ENCODE peak calls at places on chromosome 3, in five cellular contexts. One of them, this sample, is unnamed.

GRCh38 chr3:32296251-32297204 is 58.0 kb downstream of the CMTM8 start:
- DNase-seq in fibroblast of pulmonary artery: peak
- DNase-seq in fibroblast of mammary gland: peak
- DNase-seq in epithelial cell of esophagus: peak
- DNase-seq in fibroblast of lung: peak
- DNase-seq in this sample: no peak

GRCh38 chr3:10466186-10466585 is 39.2 kb downstream of the ATP2B2 start:
- DNase-seq in fibroblast of pulmonary artery: no peak
- DNase-seq in fibroblast of mammary gland: no peak
- DNase-seq in epithelial cell of esophagus: peak
- DNase-seq in fibroblast of lung: no peak
- DNase-seq in this sample: no peak

GRCh38 chr3:188476930-188477329 is 323.0 kb downstream of the LPP start:
- DNase-seq in fibroblast of pulmonary artery: peak
- DNase-seq in fibroblast of mammary gland: no peak
- DNase-seq in epithelial cell of esophagus: no peak
- DNase-seq in fibroblast of lung: no peak
- DNase-seq in this sample: no peak

GRCh38 chr3:79039192-79039591 is 728.6 kb downstream of the ROBO1 start:
- DNase-seq in fibroblast of pulmonary artery: peak
- DNase-seq in fibroblast of mammary gland: peak
- DNase-seq in epithelial cell of esophagus: peak
- DNase-seq in fibroblast of lung: peak
- DNase-seq in this sample: no peak

GRCh38 chr3:105145516-105145915 is 221.2 kb upstream of the ALCAM start:
- DNase-seq in fibroblast of pulmonary artery: no peak
- DNase-seq in fibroblast of mammary gland: no peak
- DNase-seq in epithelial cell of esophagus: no peak
- DNase-seq in fibroblast of lung: no peak
- DNase-seq in this sample: no peak

GRCh38 chr3:161854232-161854771 is 357.7 kb downstream of the OTOL1 start:
- DNase-seq in fibroblast of pulmonary artery: peak
- DNase-seq in fibroblast of mammary gland: peak
- DNase-seq in epithelial cell of esophagus: peak
- DNase-seq in fibroblast of lung: peak
- DNase-seq in this sample: peak

GRCh38 chr3:46615976-46616375 is 3.7 kb downstream of the FAM240A start:
- DNase-seq in fibroblast of pulmonary artery: no peak
- DNase-seq in fibroblast of mammary gland: no peak
- DNase-seq in epithelial cell of esophagus: no peak
- DNase-seq in fibroblast of lung: no peak
- DNase-seq in this sample: no peak

GRCh38 chr3:60708191-60708975 is 542.9 kb downstream of the FHIT start:
- DNase-seq in fibroblast of pulmonary artery: peak
- DNase-seq in fibroblast of mammary gland: peak
- DNase-seq in epithelial cell of esophagus: peak
- DNase-seq in fibroblast of lung: peak
- DNase-seq in this sample: peak

GRCh38 chr3:101984356-101984755 is 135.0 kb downstream of the NFKBIZ start:
- DNase-seq in fibroblast of pulmonary artery: no peak
- DNase-seq in fibroblast of mammary gland: no peak
- DNase-seq in epithelial cell of esophagus: peak
- DNase-seq in fibroblast of lung: no peak
- DNase-seq in this sample: no peak

GRCh38 chr3:142935963-142936362 is 27.5 kb downstream of the PAQR9 start:
- DNase-seq in fibroblast of pulmonary artery: no peak
- DNase-seq in fibroblast of mammary gland: no peak
- DNase-seq in epithelial cell of esophagus: no peak
- DNase-seq in fibroblast of lung: no peak
- DNase-seq in this sample: no peak

GRCh38 chr3:194387276-194387675 is 11.8 kb downstream of the GP5 start:
- DNase-seq in fibroblast of pulmonary artery: no peak
- DNase-seq in fibroblast of mammary gland: no peak
- DNase-seq in epithelial cell of esophagus: no peak
- DNase-seq in fibroblast of lung: no peak
- DNase-seq in this sample: no peak

GRCh38 chr3:125143982-125144652 is 68.4 kb downstream of the SLC12A8 start:
- DNase-seq in fibroblast of pulmonary artery: peak
- DNase-seq in fibroblast of mammary gland: no peak
- DNase-seq in epithelial cell of esophagus: no peak
- DNase-seq in fibroblast of lung: peak
- DNase-seq in this sample: no peak

GRCh38 chr3:3088066-3088465 is 22.1 kb downstream of the IL5RA start:
- DNase-seq in fibroblast of pulmonary artery: no peak
- DNase-seq in fibroblast of mammary gland: no peak
- DNase-seq in epithelial cell of esophagus: no peak
- DNase-seq in fibroblast of lung: no peak
- DNase-seq in this sample: no peak

GRCh38 chr3:151579571-151580270 is 118.9 kb upstream of the IGSF10 start:
- DNase-seq in fibroblast of pulmonary artery: peak
- DNase-seq in fibroblast of mammary gland: peak
- DNase-seq in epithelial cell of esophagus: no peak
- DNase-seq in fibroblast of lung: peak
- DNase-seq in this sample: no peak

GRCh38 chr3:95154775-95155174 is 1091.9 kb downstream of the NSUN3 start:
- DNase-seq in fibroblast of pulmonary artery: peak
- DNase-seq in fibroblast of mammary gland: peak
- DNase-seq in epithelial cell of esophagus: peak
- DNase-seq in fibroblast of lung: peak
- DNase-seq in this sample: no peak

GRCh38 chr3:36032180-36032895 is 348.0 kb upstream of the STAC start:
- DNase-seq in fibroblast of pulmonary artery: no peak
- DNase-seq in fibroblast of mammary gland: no peak
- DNase-seq in epithelial cell of esophagus: no peak
- DNase-seq in fibroblast of lung: no peak
- DNase-seq in this sample: no peak

GRCh38 chr3:179071161-179071568 is 444 bp downstream of the ZMAT3 start:
- DNase-seq in fibroblast of pulmonary artery: peak
- DNase-seq in fibroblast of mammary gland: peak
- DNase-seq in epithelial cell of esophagus: peak
- DNase-seq in fibroblast of lung: peak
- DNase-seq in this sample: no peak

GRCh38 chr3:147120029-147120428 is 286.3 kb downstream of the ZIC4 start:
- DNase-seq in fibroblast of pulmonary artery: peak
- DNase-seq in fibroblast of mammary gland: peak
- DNase-seq in epithelial cell of esophagus: peak
- DNase-seq in fibroblast of lung: peak
- DNase-seq in this sample: no peak

GRCh38 chr3:54123538-54124196 is 1.3 kb downstream of the CACNA2D3 start:
- DNase-seq in fibroblast of pulmonary artery: peak
- DNase-seq in fibroblast of mammary gland: no peak
- DNase-seq in epithelial cell of esophagus: no peak
- DNase-seq in fibroblast of lung: no peak
- DNase-seq in this sample: no peak

GRCh38 chr3:138396752-138397410 is 37.5 kb upstream of the ESYT3 start:
- DNase-seq in fibroblast of pulmonary artery: no peak
- DNase-seq in fibroblast of mammary gland: no peak
- DNase-seq in epithelial cell of esophagus: no peak
- DNase-seq in fibroblast of lung: no peak
- DNase-seq in this sample: no peak

GRCh38 chr3:143707848-143708247 is 140.4 kb downstream of the SLC9A9 start:
- DNase-seq in fibroblast of pulmonary artery: peak
- DNase-seq in fibroblast of mammary gland: peak
- DNase-seq in epithelial cell of esophagus: no peak
- DNase-seq in fibroblast of lung: no peak
- DNase-seq in this sample: no peak

GRCh38 chr3:130468311-130468710 is 48.7 kb upstream of the COL6A6 start:
- DNase-seq in fibroblast of pulmonary artery: no peak
- DNase-seq in fibroblast of mammary gland: no peak
- DNase-seq in epithelial cell of esophagus: no peak
- DNase-seq in fibroblast of lung: no peak
- DNase-seq in this sample: no peak

GRCh38 chr3:100913870-100914654 is 79.2 kb downstream of the ABI3BP start:
- DNase-seq in fibroblast of pulmonary artery: peak
- DNase-seq in fibroblast of mammary gland: peak
- DNase-seq in epithelial cell of esophagus: no peak
- DNase-seq in fibroblast of lung: no peak
- DNase-seq in this sample: peak

GRCh38 chr3:10993729-10994065 is 1.1 kb downstream of the SLC6A1 start:
- DNase-seq in fibroblast of pulmonary artery: no peak
- DNase-seq in fibroblast of mammary gland: no peak
- DNase-seq in epithelial cell of esophagus: no peak
- DNase-seq in fibroblast of lung: no peak
- DNase-seq in this sample: no peak

GRCh38 chr3:57127849-57128566 is 37.1 kb downstream of the IL17RD start:
- DNase-seq in fibroblast of pulmonary artery: peak
- DNase-seq in fibroblast of mammary gland: peak
- DNase-seq in epithelial cell of esophagus: no peak
- DNase-seq in fibroblast of lung: no peak
- DNase-seq in this sample: peak

GRCh38 chr3:52743152-52743551 is 27.6 kb downstream of the NEK4 start:
- DNase-seq in fibroblast of pulmonary artery: no peak
- DNase-seq in fibroblast of mammary gland: no peak
- DNase-seq in epithelial cell of esophagus: no peak
- DNase-seq in fibroblast of lung: no peak
- DNase-seq in this sample: no peak

GRCh38 chr3:11021611-11022011 is 29.1 kb downstream of the SLC6A1 start:
- DNase-seq in fibroblast of pulmonary artery: no peak
- DNase-seq in fibroblast of mammary gland: no peak
- DNase-seq in epithelial cell of esophagus: peak
- DNase-seq in fibroblast of lung: no peak
- DNase-seq in this sample: no peak

GRCh38 chr3:44942202-44942921 is 33.6 kb downstream of the ZDHHC3 start:
- DNase-seq in fibroblast of pulmonary artery: peak
- DNase-seq in fibroblast of mammary gland: peak
- DNase-seq in epithelial cell of esophagus: peak
- DNase-seq in fibroblast of lung: peak
- DNase-seq in this sample: no peak

GRCh38 chr3:171260899-171261298 is 199.3 kb downstream of the TNIK start:
- DNase-seq in fibroblast of pulmonary artery: no peak
- DNase-seq in fibroblast of mammary gland: no peak
- DNase-seq in epithelial cell of esophagus: no peak
- DNase-seq in fibroblast of lung: no peak
- DNase-seq in this sample: no peak

GRCh38 chr3:60514085-60514649 is 737.1 kb downstream of the FHIT start:
- DNase-seq in fibroblast of pulmonary artery: no peak
- DNase-seq in fibroblast of mammary gland: no peak
- DNase-seq in epithelial cell of esophagus: no peak
- DNase-seq in fibroblast of lung: no peak
- DNase-seq in this sample: no peak

GRCh38 chr3:104635872-104636580 is 730.7 kb upstream of the ALCAM start:
- DNase-seq in fibroblast of pulmonary artery: no peak
- DNase-seq in fibroblast of mammary gland: peak
- DNase-seq in epithelial cell of esophagus: no peak
- DNase-seq in fibroblast of lung: no peak
- DNase-seq in this sample: no peak

GRCh38 chr3:84946240-84946639 is 12.5 kb upstream of the CADM2 start:
- DNase-seq in fibroblast of pulmonary artery: no peak
- DNase-seq in fibroblast of mammary gland: no peak
- DNase-seq in epithelial cell of esophagus: peak
- DNase-seq in fibroblast of lung: no peak
- DNase-seq in this sample: no peak

DNA sequence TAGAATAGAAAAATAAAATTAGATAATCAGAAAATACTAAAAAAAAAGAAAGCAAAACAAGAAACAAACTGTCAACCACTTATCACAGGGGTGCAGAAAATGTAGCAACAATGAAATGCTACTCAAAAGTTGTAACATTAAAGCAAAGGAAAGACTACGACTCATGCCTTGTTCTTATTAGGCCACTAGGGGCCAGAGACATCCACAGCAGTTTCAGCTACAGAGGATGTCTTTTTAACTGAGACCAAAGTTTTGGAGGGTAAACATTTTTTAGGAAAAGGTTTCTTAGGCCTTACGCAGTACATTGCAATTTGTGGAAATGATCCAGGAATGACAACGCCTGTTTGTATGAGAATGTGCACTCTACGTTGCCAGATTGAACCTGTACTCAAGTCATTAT is 15.4 kb upstream of the CADM2 start:
- DNase-seq in fibroblast of pulmonary artery: no peak
- DNase-seq in fibroblast of mammary gland: no peak
- DNase-seq in epithelial cell of esophagus: no peak
- DNase-seq in fibroblast of lung: no peak
- DNase-seq in this sample: no peak
- TF ChIP-seq CTCF in fibroblast of pulmonary artery: no peak
- TF ChIP-seq CTCF in fibroblast of mammary gland: no peak
- TF ChIP-seq CTCF in epithelial cell of esophagus: no peak
- TF ChIP-seq CTCF in fibroblast of lung: no peak
- TF ChIP-seq CTCF in this sample: no peak

DNA sequence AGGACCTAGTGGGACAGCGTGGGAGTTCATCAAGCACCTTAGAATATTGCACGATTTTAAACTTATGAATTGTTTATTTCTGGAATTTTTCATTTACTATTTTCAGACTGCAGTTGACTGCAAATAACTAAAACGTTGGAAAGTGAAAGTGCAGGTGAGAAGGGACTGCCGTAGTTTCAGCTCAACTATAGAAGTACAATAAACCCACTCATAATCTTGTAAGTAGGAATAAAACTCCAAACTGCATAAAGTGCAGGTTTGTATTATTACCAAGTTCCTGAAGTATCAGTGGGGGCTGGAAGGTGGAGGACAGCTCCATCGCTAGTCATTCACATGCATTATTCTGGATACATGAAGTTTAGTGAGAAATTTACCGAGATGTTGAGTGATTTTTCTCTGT is 43.4 kb upstream of the PLCL2 start:
- DNase-seq in fibroblast of pulmonary artery: no peak
- DNase-seq in fibroblast of mammary gland: no peak
- DNase-seq in epithelial cell of esophagus: no peak
- DNase-seq in fibroblast of lung: no peak
- DNase-seq in this sample: no peak
- H3K4me3 ChIP-seq in fibroblast of pulmonary artery: no peak
- H3K4me3 ChIP-seq in fibroblast of mammary gland: no peak
- H3K4me3 ChIP-seq in epithelial cell of esophagus: no peak
- H3K4me3 ChIP-seq in fibroblast of lung: no peak
- H3K4me3 ChIP-seq in this sample: no peak

DNA sequence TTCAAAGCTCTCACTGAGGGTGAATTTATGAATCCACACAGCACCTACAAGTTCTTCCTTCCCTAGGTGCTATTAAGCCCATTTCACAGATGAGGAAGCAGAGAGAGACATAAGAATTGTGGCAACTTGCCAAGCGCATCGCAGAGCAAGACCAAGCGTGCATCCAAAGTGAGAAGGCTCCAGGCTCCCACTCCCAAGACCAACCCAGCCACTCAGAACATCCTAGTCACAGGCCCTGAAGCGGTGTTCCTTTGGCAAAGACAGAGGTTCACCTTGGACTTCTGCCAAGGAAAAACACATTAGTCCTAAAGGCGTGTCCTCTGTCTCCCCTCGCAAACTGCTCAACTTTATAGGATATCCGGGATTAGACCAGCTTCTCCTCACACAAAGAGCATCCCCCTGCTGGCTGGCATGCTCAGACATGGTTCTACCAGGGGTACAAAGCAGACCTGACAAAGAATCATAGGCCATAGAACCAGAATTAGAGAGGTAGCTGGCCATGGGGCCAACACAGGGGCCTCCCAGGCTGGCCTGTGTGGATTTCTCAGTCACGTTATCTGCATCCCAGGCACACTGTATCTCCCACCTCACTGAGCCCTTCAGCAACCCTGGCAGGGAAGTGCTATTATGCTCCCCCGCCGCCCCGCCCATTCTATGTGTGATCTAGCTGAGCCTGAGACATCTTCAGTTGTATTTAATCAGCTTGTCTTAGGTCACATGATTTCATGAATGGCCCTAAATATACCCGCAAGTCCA is 160.2 kb downstream of the FOXP1 start:
- DNase-seq in fibroblast of pulmonary artery: peak
- DNase-seq in fibroblast of mammary gland: peak
- DNase-seq in epithelial cell of esophagus: peak
- DNase-seq in fibroblast of lung: peak
- DNase-seq in this sample: no peak
- TF ChIP-seq CTCF in fibroblast of pulmonary artery: peak
- TF ChIP-seq CTCF in fibroblast of mammary gland: no peak
- TF ChIP-seq CTCF in epithelial cell of esophagus: peak
- TF ChIP-seq CTCF in fibroblast of lung: no peak
- TF ChIP-seq CTCF in this sample: no peak

GRCh38 chr3:173584834-173585831 is 187.6 kb downstream of the NLGN1 start:
- DNase-seq in fibroblast of pulmonary artery: peak
- DNase-seq in fibroblast of mammary gland: peak
- DNase-seq in epithelial cell of esophagus: peak
- DNase-seq in fibroblast of lung: peak
- DNase-seq in this sample: no peak
- H3K4me3 ChIP-seq in fibroblast of pulmonary artery: peak
- H3K4me3 ChIP-seq in fibroblast of mammary gland: peak
- H3K4me3 ChIP-seq in epithelial cell of esophagus: no peak
- H3K4me3 ChIP-seq in fibroblast of lung: peak
- H3K4me3 ChIP-seq in this sample: peak

This sample was measured in kidney epithelial cell.